ENCODE peak calls at places on chromosomes 7 and 10, in eight cellular contexts. V is astrocyte of the spinal cord, I is mucosa of descending colon, F is lower leg skin, G is PC-3, Z is HL-60, E is GM06990, T is body of pancreas. W is an unnamed sample.
A peak's percentile ranks its signal among the peaks of the same experiment; 100 is the strongest.

GRCh38 chr10:8138471-8138870 is 84.0 kb downstream of the GATA3 start:
- DNase-seq in V (peak; percentile 66), I (no peak), F (no peak), G (peak; percentile 68), Z (no peak), E (no peak), T (no peak), W (no peak)

GRCh38 chr7:140060788-140061606 is 1.8 kb downstream of the PARP12 start:
- DNase-seq in V (peak; percentile 32), I (no peak), F (no peak), G (peak; percentile 26), Z (no peak), E (no peak), T (peak; percentile 72), W (peak; percentile 49)

GRCh38 chr7:66529889-66530615 is 98.6 kb upstream of the KCTD7 start:
- DNase-seq in V (peak; percentile 29), I (no peak), F (no peak), G (no peak), Z (no peak), E (no peak), T (no peak), W (no peak)

GRCh38 chr10:101022967-101023705 is 7.8 kb downstream of the PDZD7 start:
- DNase-seq in V (no peak), I (peak; percentile 36), F (no peak), G (no peak), Z (no peak), E (no peak), T (no peak), W (no peak)

GRCh38 chr10:76082232-76082631 is 650.8 kb downstream of the LRMDA start:
- DNase-seq in V (peak; percentile 33), I (no peak), F (no peak), G (peak; percentile 53), Z (no peak), E (no peak), T (no peak), W (no peak)

GRCh38 chr7:107711301-107711700 is 32.6 kb upstream of the CBLL1 start:
- DNase-seq in V (peak; percentile 37), I (no peak), F (no peak), G (peak; percentile 41), Z (no peak), E (no peak), T (no peak), W (no peak)

GRCh38 chr10:45379891-45380540 is 6.0 kb downstream of the ALOX5 start:
- DNase-seq in V (no peak), I (peak; percentile 57), F (peak; percentile 46), G (no peak), Z (peak; percentile 89), E (no peak), T (peak; percentile 20), W (no peak)

GRCh38 chr10:132452216-132452650 is 55.2 kb downstream of the PWWP2B start:
- DNase-seq in V (no peak), I (peak; percentile 68), F (no peak), G (no peak), Z (no peak), E (no peak), T (no peak), W (no peak)

GRCh38 chr7:28847681-28848080 is 110.4 kb downstream of the TRIL start:
- DNase-seq in V (no peak), I (no peak), F (peak; percentile 55), G (no peak), Z (no peak), E (no peak), T (no peak), W (peak; percentile 16)

GRCh38 chr10:76357726-76358125 is 926.3 kb downstream of the LRMDA start:
- DNase-seq in V (no peak), I (no peak), F (no peak), G (no peak), Z (no peak), E (no peak), T (no peak), W (no peak)

GRCh38 chr7:124764847-124765400 is 668 bp downstream of the GPR37 start:
- DNase-seq in V (no peak), I (peak; percentile 57), F (no peak), G (peak; percentile 23), Z (no peak), E (peak; percentile 30), T (peak; percentile 27), W (no peak)

GRCh38 chr7:139109188-139109982 is at the start of gene ZC3HAV1:
- DNase-seq in V (peak; percentile 87), I (peak; percentile 94), F (peak; percentile 88), G (peak; percentile 71), Z (peak; percentile 90), E (peak; percentile 89), T (peak; percentile 80), W (peak; percentile 87)

GRCh38 chr10:23157239-23157661 is 34.9 kb upstream of the PTF1A start:
- DNase-seq in V (no peak), I (no peak), F (no peak), G (no peak), Z (no peak), E (peak; percentile 37), T (no peak), W (no peak)

GRCh38 chr10:103616705-103617361 is 123.3 kb downstream of the NEURL1 start:
- DNase-seq in V (no peak), I (peak; percentile 73), F (peak; percentile 72), G (no peak), Z (peak; percentile 71), E (no peak), T (peak; percentile 40), W (peak; percentile 92)

GRCh38 chr7:42071372-42072261 is 165.4 kb downstream of the GLI3 start:
- DNase-seq in V (peak; percentile 53), I (no peak), F (no peak), G (no peak), Z (no peak), E (no peak), T (no peak), W (no peak)

GRCh38 chr7:99132922-99133321 is 11.0 kb downstream of the SMURF1 start:
- DNase-seq in V (no peak), I (no peak), F (no peak), G (peak; percentile 53), Z (no peak), E (no peak), T (no peak), W (no peak)

GRCh38 chr10:110358869-110359629 is 54.3 kb upstream of the SMNDC1 start:
- DNase-seq in V (peak; percentile 35), I (no peak), F (no peak), G (peak; percentile 81), Z (no peak), E (no peak), T (peak; percentile 81), W (no peak)

GRCh38 chr7:131765575-131765974 is 209.1 kb upstream of the PODXL start:
- DNase-seq in V (no peak), I (no peak), F (no peak), G (no peak), Z (no peak), E (no peak), T (no peak), W (no peak)

GRCh38 chr7:129919492-129919891 is 33.3 kb downstream of the UBE2H start:
- DNase-seq in V (no peak), I (no peak), F (no peak), G (no peak), Z (no peak), E (no peak), T (no peak), W (no peak)

GRCh38 chr7:33861947-33862346 is 43.4 kb upstream of the BMPER start:
- DNase-seq in V (no peak), I (no peak), F (no peak), G (no peak), Z (no peak), E (no peak), T (no peak), W (no peak)

DNA sequence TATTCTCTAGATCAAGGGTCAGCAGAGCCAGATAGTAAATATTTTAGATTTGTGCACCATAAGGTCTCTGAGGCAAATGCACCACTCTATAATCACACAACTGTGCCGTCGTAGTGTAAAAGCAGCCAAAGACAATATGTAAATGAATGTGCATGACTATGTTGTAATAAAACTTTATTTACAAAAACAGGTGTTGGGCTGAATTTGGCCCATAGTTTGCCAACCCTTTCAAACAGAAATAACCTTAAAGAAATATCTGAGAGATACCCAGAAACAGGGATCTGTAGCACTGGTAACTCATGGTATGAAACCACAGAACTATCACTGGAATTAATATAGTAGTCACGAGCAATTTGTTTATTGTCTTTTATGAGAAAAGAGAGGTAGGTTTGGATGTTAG is 86.0 kb downstream of the ARID5B start:
- DNase-seq in V (no peak), I (no peak), F (no peak), G (no peak), Z (no peak), E (no peak), T (no peak), W (no peak)
- H3K4me3 ChIP-seq in V (no peak overlapping the region), I (no peak overlapping the region), F (no peak overlapping the region), G (no peak overlapping the region), Z (no peak overlapping the region), E (no peak overlapping the region), T (no peak overlapping the region), W (no peak overlapping the region)

GRCh38 chr10:124105045-124105444 is 11.6 kb upstream of the CHST15 start:
- DNase-seq in V (no peak), I (no peak), F (no peak), G (no peak), Z (no peak), E (no peak), T (no peak), W (no peak)
- TF ChIP-seq CTCF in V (no peak), I (no peak), F (no peak), G (no peak), Z (no peak), E (no peak), T (no peak), W (no peak)

GRCh38 chr7:43678315-43678714 is 51.0 kb downstream of the COA1 start:
- DNase-seq in V (no peak), I (no peak), F (no peak), G (no peak), Z (no peak), E (no peak), T (no peak), W (no peak)

GRCh38 chr7:43674559-43675436 is 54.5 kb downstream of the COA1 start:
- DNase-seq in V (peak; percentile 88), I (no peak), F (no peak), G (peak; percentile 90), Z (no peak), E (no peak), T (peak; percentile 33), W (no peak)

GRCh38 chr7:43677864-43678263 is 51.5 kb downstream of the COA1 start:
- DNase-seq in V (no peak), I (no peak), F (no peak), G (no peak), Z (no peak), E (no peak), T (no peak), W (no peak)

GRCh38 chr7:43680736-43681135 is 48.6 kb downstream of the COA1 start:
- DNase-seq in V (no peak), I (no peak), F (no peak), G (no peak), Z (no peak), E (no peak), T (no peak), W (no peak)

GRCh38 chr7:43679210-43680068 is 49.9 kb downstream of the COA1 start:
- DNase-seq in V (no peak), I (no peak), F (no peak), G (no peak), Z (no peak), E (peak; percentile 45), T (no peak), W (no peak)
- H3K4me3 ChIP-seq in V (no peak overlapping the region), I (no peak overlapping the region), F (no peak overlapping the region), G (no peak overlapping the region), Z (no peak overlapping the region), E (peak overlapping the region; percentile 20), T (no peak overlapping the region), W (no peak overlapping the region)

GRCh38 chr10:96642973-96643372 is 56.2 kb upstream of the TM9SF3 start:
- DNase-seq in V (peak; percentile 29), I (peak; percentile 80), F (peak; percentile 39), G (peak; percentile 40), Z (peak; percentile 93), E (no peak), T (peak; percentile 78), W (peak; percentile 21)
- TF ChIP-seq CTCF in V (peak; percentile 56), I (peak; percentile 37), F (no peak), G (peak; percentile 55), Z (peak; percentile 87), E (peak; percentile 75), T (peak; percentile 94), W (peak; percentile 12)

W was measured in uterus.